ENCODE peak calls at places on chromosomes 5 and 9, in nine cellular contexts. T is GM18507; Z is amniotic stem cell; Q is C1 segment of cervical spinal cord; V is EH; D is progenitor cell of endocrine pancreas; F is IMR-90; N is activated T-cell treated with anti-CD3 and anti-CD28 coated beads, Interleukin-2, amount 50 U/mL, for 72 hours; I is RPMI8226. W is an unnamed sample.

GRCh38 chr5:158054388-158055092 is 195.6 kb upstream of the CLINT1 start:
- DNase-seq in T (no peak), Z (no peak), Q (no peak), V (no peak), D (no peak), F (no peak), N (no peak), I (no peak), W (no peak)

GRCh38 chr5:138438724-138439536 is at the start of gene REEP2:
- DNase-seq in T (peak; percentile 60), Z (no peak), Q (no peak), V (peak; percentile 68), D (peak; percentile 57), F (peak; percentile 47), N (peak; percentile 82), I (peak; percentile 67), W (peak; percentile 76)

GRCh38 chr5:177453852-177454396 is 7.3 kb downstream of the PRR7 start:
- DNase-seq in T (no peak), Z (no peak), Q (peak; percentile 63), V (peak; percentile 34), D (peak; percentile 45), F (no peak), N (no peak), I (peak; percentile 69), W (peak; percentile 37)

GRCh38 chr9:132288371-132288770 is 66.4 kb downstream of the SETX start:
- DNase-seq in T (no peak), Z (no peak), Q (no peak), V (peak; percentile 79), D (no peak), F (peak; percentile 77), N (no peak), I (no peak), W (no peak)

GRCh38 chr9:8287501-8287900 is 487.9 kb upstream of the DMAC1 start:
- DNase-seq in T (no peak), Z (no peak), Q (no peak), V (no peak), D (no peak), F (no peak), N (no peak), I (no peak), W (no peak)

GRCh38 chr9:125343518-125344284 is 82.1 kb downstream of the GAPVD1 start:
- DNase-seq in T (no peak), Z (no peak), Q (no peak), V (peak; percentile 82), D (no peak), F (peak; percentile 76), N (no peak), I (no peak), W (no peak)

GRCh38 chr5:172868924-172869565 is 35.0 kb downstream of the ERGIC1 start:
- DNase-seq in T (no peak), Z (peak; percentile 84), Q (peak; percentile 77), V (peak; percentile 97), D (no peak), F (peak; percentile 96), N (no peak), I (no peak), W (no peak)

GRCh38 chr5:127695336-127695735 is 7.9 kb upstream of the CCDC192 start:
- DNase-seq in T (no peak), Z (no peak), Q (no peak), V (no peak), D (no peak), F (no peak), N (no peak), I (no peak), W (no peak)

GRCh38 chr9:136859821-136860269 is 6.3 kb downstream of the EDF1 start:
- DNase-seq in T (no peak), Z (no peak), Q (no peak), V (no peak), D (no peak), F (no peak), N (no peak), I (no peak), W (peak; percentile 9)

GRCh38 chr5:13354611-13355010 is 589.9 kb downstream of the DNAH5 start:
- DNase-seq in T (no peak), Z (no peak), Q (no peak), V (no peak), D (no peak), F (no peak), N (no peak), I (no peak), W (no peak)

GRCh38 chr5:14407746-14408175 is 173.8 kb upstream of the OTULINL start:
- DNase-seq in T (no peak), Z (no peak), Q (no peak), V (no peak), D (no peak), F (no peak), N (no peak), I (no peak), W (no peak)

GRCh38 chr9:127949827-127950512 is 12.3 kb upstream of the DPM2 start:
- DNase-seq in T (no peak), Z (no peak), Q (peak; percentile 42), V (no peak), D (no peak), F (no peak), N (no peak), I (no peak), W (no peak)

GRCh38 chr5:92371889-92372235 is 988.7 kb upstream of the ARRDC3 start:
- DNase-seq in T (no peak), Z (no peak), Q (no peak), V (no peak), D (no peak), F (peak; percentile 21), N (no peak), I (no peak), W (no peak)

GRCh38 chr5:10330511-10331105 is 22.9 kb upstream of the MARCHF6 start:
- DNase-seq in T (no peak), Z (no peak), Q (no peak), V (no peak), D (no peak), F (no peak), N (no peak), I (no peak), W (no peak)